ENCODE peak calls at places on chromosomes 3 and 15, in nine cellular contexts. B is activated CD4-positive, alpha-beta T cell treated with anti-CD3 and anti-CD28 coated beads, Interleukin-2, amount 50 U/mL, for 24 hours; T is germinal center; I is upper lobe of right lung; M is NCI-H2171; G is hippocampal formation; K is activated T-helper 1 cell treated with anti-CD3 and anti-CD28 coated beads, Interleukin-12 subunit alpha, Interleukin-12 subunit beta, Interleukin-2, Interleukin-4 antibody, amounts not matched to agents 30 ng/mL and 10 ng/mL and 1 ng/mL, durations not matched to agents 14 hours and 24 hours and 36 hours; N is NCI-H2107; X is caudate nucleus. C is an unnamed sample.

GRCh38 chr15:58441376-58442070 is 9.7 kb downstream of the LIPC start:
- DNase-seq in B (no peak), T (no peak), I (no peak), M (no peak), G (no peak), X (no peak), N (no peak), K (no peak), C (no peak)

GRCh38 chr3:156816794-156817741 is 9.1 kb upstream of the LEKR1 start:
- DNase-seq in B (peak; percentile 83), G (peak; percentile 53), N (peak; percentile 72), K (peak; percentile 90), I (peak; percentile 96), T (peak; percentile 79), X (no peak), M (peak; percentile 75), C (peak; percentile 59)

GRCh38 chr15:78175333-78175732 is 26.2 kb downstream of the IDH3A start:
- DNase-seq in K (no peak), N (no peak), M (no peak), X (no peak), T (no peak), B (no peak), G (no peak), I (no peak), C (no peak)

GRCh38 chr3:32843504-32844321 is 25.9 kb downstream of the TRIM71 start:
- DNase-seq in I (no peak), T (no peak), X (no peak), M (no peak), N (no peak), G (no peak), B (no peak), K (no peak), C (no peak)

GRCh38 chr15:79474252-79474651 is 42.1 kb downstream of the MINAR1 start:
- DNase-seq in T (no peak), X (no peak), I (no peak), B (no peak), M (no peak), K (no peak), N (no peak), G (no peak), C (no peak)

GRCh38 chr3:34635352-34635850 is 837.0 kb downstream of the PDCD6IP start:
- DNase-seq in B (no peak), X (no peak), M (no peak), I (no peak), T (no peak), K (no peak), G (no peak), N (no peak), C (no peak)

GRCh38 chr15:70778258-70779076 is 15.1 kb upstream of the UACA start:
- DNase-seq in K (no peak), M (no peak), I (no peak), B (no peak), X (no peak), N (no peak), T (no peak), G (no peak), C (no peak)

GRCh38 chr3:115790759-115791158 is 167.4 kb downstream of the GAP43 start:
- DNase-seq in M (no peak), G (no peak), I (no peak), B (peak; percentile 63), K (peak; percentile 9), T (no peak), X (no peak), N (no peak), C (no peak)

GRCh38 chr15:47466357-47466756 is 250.9 kb upstream of the SEMA6D start:
- DNase-seq in X (no peak), M (no peak), T (no peak), B (no peak), I (no peak), G (no peak), N (no peak), K (no peak), C (no peak)

GRCh38 chr3:11558002-11558401 is 85.7 kb downstream of the VGLL4 start:
- DNase-seq in T (no peak), K (no peak), N (no peak), I (no peak), B (no peak), G (no peak), X (no peak), M (no peak), C (peak; percentile 73)

GRCh38 chr15:99054025-99054387 is 46.4 kb upstream of the PGPEP1L start:
- DNase-seq in X (no peak), K (no peak), N (no peak), T (no peak), M (no peak), G (no peak), B (no peak), I (no peak), C (no peak)

GRCh38 chr3:160605315-160605714 is 39.9 kb upstream of the KPNA4 start:
- DNase-seq in T (no peak), M (no peak), N (no peak), G (no peak), K (no peak), X (no peak), B (no peak), I (no peak), C (no peak)

GRCh38 chr3:15665510-15666150 is 64.1 kb downstream of the BTD start:
- DNase-seq in K (no peak), T (no peak), G (no peak), I (no peak), B (no peak), M (no peak), X (no peak), N (no peak), C (no peak)

GRCh38 chr15:31805090-31805662 is 225.1 kb upstream of the CHRNA7 start:
- DNase-seq in I (no peak), X (no peak), G (no peak), B (no peak), M (no peak), T (no peak), N (no peak), K (no peak), C (no peak)

GRCh38 chr15:77966540-77967290 is 110.8 kb downstream of the TBC1D2B start:
- DNase-seq in B (peak; percentile 37), X (no peak), N (no peak), K (peak; percentile 18), T (peak; percentile 70), G (peak; percentile 37), M (no peak), I (peak; percentile 62), C (no peak)

GRCh38 chr3:13005301-13005700 is 67.9 kb downstream of the IQSEC1 start:
- DNase-seq in N (no peak), I (no peak), T (no peak), X (no peak), G (no peak), B (no peak), K (no peak), M (no peak), C (no peak)

GRCh38 chr15:55344206-55344605 is 25.2 kb downstream of the PIGB start:
- DNase-seq in M (no peak), B (no peak), G (no peak), N (no peak), K (no peak), X (no peak), I (no peak), T (no peak), C (peak; percentile 3)

GRCh38 chr15:36175181-36175750 is 404.2 kb upstream of the CDIN1 start:
- DNase-seq in G (no peak), B (no peak), X (no peak), N (no peak), K (no peak), T (no peak), I (no peak), M (no peak), C (no peak)

GRCh38 chr15:24857777-24858176 is 97.0 kb upstream of the SNRPN start:
- DNase-seq in K (no peak), B (no peak), G (no peak), I (no peak), N (no peak), M (no peak), T (no peak), X (no peak), C (no peak)

GRCh38 chr15:89138999-89139612 is 50.9 kb downstream of the ABHD2 start:
- DNase-seq in G (no peak), K (no peak), B (no peak), M (no peak), T (no peak), I (no peak), X (no peak), N (no peak), C (no peak)

GRCh38 chr3:169923189-169923588 is 11.8 kb downstream of the SAMD7 start:
- DNase-seq in G (no peak), K (no peak), M (no peak), T (no peak), I (no peak), N (peak; percentile 32), B (no peak), X (no peak), C (no peak)

GRCh38 chr3:172201990-172202318 is 162.6 kb downstream of the FNDC3B start:
- DNase-seq in G (no peak), K (no peak), T (no peak), X (no peak), B (no peak), N (no peak), M (no peak), I (no peak), C (no peak)

GRCh38 chr3:126895178-126896066 is 87.5 kb upstream of the PLXNA1 start:
- DNase-seq in G (peak; percentile 21), T (no peak), K (no peak), B (no peak), N (no peak), X (no peak), M (no peak), I (no peak), C (no peak)

GRCh38 chr15:20349774-20350498 is 191.7 kb downstream of the GOLGA6L6 start:
- DNase-seq in M (no peak), I (peak; percentile 74), T (no peak), N (no peak), K (no peak), X (no peak), G (no peak), B (no peak), C (no peak)

GRCh38 chr3:65979731-65980130 is 59.0 kb downstream of the MAGI1 start:
- DNase-seq in N (no peak), M (no peak), G (no peak), B (no peak), K (no peak), I (no peak), T (no peak), X (no peak), C (no peak)

GRCh38 chr15:93046721-93047120 is 42.3 kb downstream of the RGMA start:
- DNase-seq in X (no peak), T (no peak), K (no peak), N (no peak), B (no peak), I (no peak), M (no peak), G (no peak), C (no peak)

GRCh38 chr3:63975705-63976104 is 47.6 kb downstream of the PSMD6 start:
- DNase-seq in X (no peak), G (peak; percentile 57), B (no peak), I (no peak), N (no peak), M (no peak), K (no peak), T (no peak), C (peak; percentile 15)

GRCh38 chr3:73680696-73681095 is 56.0 kb upstream of the PDZRN3 start:
- DNase-seq in X (no peak), T (no peak), M (no peak), K (no peak), B (no peak), G (no peak), N (no peak), I (no peak), C (no peak)

GRCh38 chr15:52689562-52689961 is 10.4 kb upstream of the ATOSA start:
- DNase-seq in T (no peak), B (no peak), M (no peak), N (no peak), K (no peak), X (no peak), I (no peak), G (no peak), C (no peak)

C was measured in hypothalamus.